ENCODE peak calls at places on chromosomes 6 and 20, in ten cellular contexts. N is SW 1271, A is ACHN, K is heart right ventricle, J is sigmoid colon, D is AG20443, I is NCI-H2171, E is HT1080, F is NCI-H510A treated with DMSO at 0.1 percent for 48 hours, M is coronary artery. R is an unnamed sample.

GRCh38 chr20:60215786-60216730 is 257.8 kb downstream of the CDH26 start:
- DNase-seq in K (no peak), E (no peak), I (peak), A (no peak), N (no peak), J (no peak), M (no peak), D (no peak), F (no peak), R (no peak)

GRCh38 chr6:62614442-62614841 is 328.4 kb upstream of the KHDRBS2 start:
- DNase-seq in J (no peak), D (no peak), K (no peak), F (no peak), N (no peak), M (no peak), A (peak), I (no peak), E (no peak), R (no peak)

GRCh38 chr6:24225838-24226237 is 99.8 kb downstream of the NRSN1 start:
- DNase-seq in K (no peak), I (no peak), F (no peak), A (no peak), D (no peak), E (no peak), J (no peak), N (no peak), M (no peak), R (no peak)

GRCh38 chr20:22974354-22974753 is 60.8 kb upstream of the SSTR4 start:
- DNase-seq in K (no peak), M (no peak), J (no peak), D (no peak), E (peak), I (no peak), N (peak), A (peak), F (no peak), R (no peak)

GRCh38 chr20:35339007-35339406 is 46.8 kb upstream of the FAM83C start:
- DNase-seq in F (no peak), M (no peak), J (no peak), A (peak), N (peak), E (peak), I (no peak), D (peak), K (no peak), R (no peak)

GRCh38 chr20:33037456-33037855 is 6.0 kb downstream of the BPIFB6 start:
- DNase-seq in A (no peak), K (no peak), F (no peak), E (no peak), D (no peak), M (no peak), J (no peak), I (no peak), N (no peak), R (no peak)

GRCh38 chr6:33292996-33293682 is 3.7 kb downstream of the PFDN6 start:
- DNase-seq in A (no peak), E (no peak), D (no peak), K (no peak), J (no peak), N (no peak), M (no peak), I (no peak), F (no peak), R (no peak)

GRCh38 chr20:37384683-37385174 is 38.8 kb downstream of the SRC start:
- DNase-seq in J (peak), M (peak), E (peak), D (peak), N (peak), K (peak), A (peak), I (peak), F (no peak), R (peak)

GRCh38 chr6:55993418-55993817 is 118.0 kb upstream of the BMP5 start:
- DNase-seq in D (no peak), K (no peak), F (no peak), A (no peak), E (no peak), J (no peak), I (no peak), M (no peak), N (no peak), R (no peak)

R was measured in spleen.